ENCODE peak calls at places on chromosomes 4 and X, in six cellular contexts. One of them, this sample, is unnamed.

GRCh38 chrX:77698242-77698641 is 87.8 kb downstream of the ATRX start:
- DNase-seq in cardiac muscle cell: no peak
- DNase-seq in effector memory CD4-positive, alpha-beta T cell: no peak
- DNase-seq in hepatocyte: no peak
- DNase-seq in SJSA1: no peak
- DNase-seq in neuronal stem cell: no peak
- DNase-seq in this sample: no peak

GRCh38 chrX:38879631-38880220 is 78.5 kb downstream of the MID1IP1 start:
- DNase-seq in cardiac muscle cell: no peak
- DNase-seq in effector memory CD4-positive, alpha-beta T cell: no peak
- DNase-seq in hepatocyte: no peak
- DNase-seq in SJSA1: no peak
- DNase-seq in neuronal stem cell: no peak
- DNase-seq in this sample: no peak

GRCh38 chr4:16916719-16917337 is 18.4 kb upstream of the LDB2 start:
- DNase-seq in cardiac muscle cell: peak
- DNase-seq in effector memory CD4-positive, alpha-beta T cell: peak
- DNase-seq in hepatocyte: peak
- DNase-seq in SJSA1: peak
- DNase-seq in neuronal stem cell: no peak
- DNase-seq in this sample: peak

GRCh38 chr4:140125374-140125773 is 28.6 kb downstream of the MAML3 start:
- DNase-seq in cardiac muscle cell: no peak
- DNase-seq in effector memory CD4-positive, alpha-beta T cell: no peak
- DNase-seq in hepatocyte: no peak
- DNase-seq in SJSA1: no peak
- DNase-seq in neuronal stem cell: no peak
- DNase-seq in this sample: no peak

GRCh38 chrX:97389761-97390192 is 506.1 kb downstream of the RPA4 start:
- DNase-seq in cardiac muscle cell: peak
- DNase-seq in effector memory CD4-positive, alpha-beta T cell: no peak
- DNase-seq in hepatocyte: peak
- DNase-seq in SJSA1: peak
- DNase-seq in neuronal stem cell: no peak
- DNase-seq in this sample: no peak

GRCh38 chr4:15414601-15415091 is 13.2 kb upstream of the C1QTNF7 start:
- DNase-seq in cardiac muscle cell: peak
- DNase-seq in effector memory CD4-positive, alpha-beta T cell: no peak
- DNase-seq in hepatocyte: no peak
- DNase-seq in SJSA1: no peak
- DNase-seq in neuronal stem cell: no peak
- DNase-seq in this sample: no peak

GRCh38 chrX:149982310-149982709 is 44.0 kb upstream of the EOLA2 start:
- DNase-seq in cardiac muscle cell: no peak
- DNase-seq in effector memory CD4-positive, alpha-beta T cell: no peak
- DNase-seq in hepatocyte: no peak
- DNase-seq in SJSA1: no peak
- DNase-seq in neuronal stem cell: no peak
- DNase-seq in this sample: peak

GRCh38 chr4:55297346-55297745 is 48.7 kb upstream of the SRD5A3 start:
- DNase-seq in cardiac muscle cell: no peak
- DNase-seq in effector memory CD4-positive, alpha-beta T cell: no peak
- DNase-seq in hepatocyte: peak
- DNase-seq in SJSA1: no peak
- DNase-seq in neuronal stem cell: no peak
- DNase-seq in this sample: no peak

GRCh38 chr4:89712141-89712540 is 124.8 kb downstream of the SNCA start:
- DNase-seq in cardiac muscle cell: peak
- DNase-seq in effector memory CD4-positive, alpha-beta T cell: no peak
- DNase-seq in hepatocyte: no peak
- DNase-seq in SJSA1: peak
- DNase-seq in neuronal stem cell: no peak
- DNase-seq in this sample: no peak

GRCh38 chrX:101171883-101172400 is 47.6 kb upstream of the DRP2 start:
- DNase-seq in cardiac muscle cell: no peak
- DNase-seq in effector memory CD4-positive, alpha-beta T cell: no peak
- DNase-seq in hepatocyte: no peak
- DNase-seq in SJSA1: no peak
- DNase-seq in neuronal stem cell: no peak
- DNase-seq in this sample: no peak

GRCh38 chr4:149790172-149790907 is 25.3 kb downstream of the IQCM start:
- DNase-seq in cardiac muscle cell: peak
- DNase-seq in effector memory CD4-positive, alpha-beta T cell: no peak
- DNase-seq in hepatocyte: no peak
- DNase-seq in SJSA1: peak
- DNase-seq in neuronal stem cell: no peak
- DNase-seq in this sample: no peak

GRCh38 chr4:83071116-83071515 is 36.1 kb downstream of the COPS4 start:
- DNase-seq in cardiac muscle cell: peak
- DNase-seq in effector memory CD4-positive, alpha-beta T cell: no peak
- DNase-seq in hepatocyte: no peak
- DNase-seq in SJSA1: no peak
- DNase-seq in neuronal stem cell: no peak
- DNase-seq in this sample: no peak

DNA sequence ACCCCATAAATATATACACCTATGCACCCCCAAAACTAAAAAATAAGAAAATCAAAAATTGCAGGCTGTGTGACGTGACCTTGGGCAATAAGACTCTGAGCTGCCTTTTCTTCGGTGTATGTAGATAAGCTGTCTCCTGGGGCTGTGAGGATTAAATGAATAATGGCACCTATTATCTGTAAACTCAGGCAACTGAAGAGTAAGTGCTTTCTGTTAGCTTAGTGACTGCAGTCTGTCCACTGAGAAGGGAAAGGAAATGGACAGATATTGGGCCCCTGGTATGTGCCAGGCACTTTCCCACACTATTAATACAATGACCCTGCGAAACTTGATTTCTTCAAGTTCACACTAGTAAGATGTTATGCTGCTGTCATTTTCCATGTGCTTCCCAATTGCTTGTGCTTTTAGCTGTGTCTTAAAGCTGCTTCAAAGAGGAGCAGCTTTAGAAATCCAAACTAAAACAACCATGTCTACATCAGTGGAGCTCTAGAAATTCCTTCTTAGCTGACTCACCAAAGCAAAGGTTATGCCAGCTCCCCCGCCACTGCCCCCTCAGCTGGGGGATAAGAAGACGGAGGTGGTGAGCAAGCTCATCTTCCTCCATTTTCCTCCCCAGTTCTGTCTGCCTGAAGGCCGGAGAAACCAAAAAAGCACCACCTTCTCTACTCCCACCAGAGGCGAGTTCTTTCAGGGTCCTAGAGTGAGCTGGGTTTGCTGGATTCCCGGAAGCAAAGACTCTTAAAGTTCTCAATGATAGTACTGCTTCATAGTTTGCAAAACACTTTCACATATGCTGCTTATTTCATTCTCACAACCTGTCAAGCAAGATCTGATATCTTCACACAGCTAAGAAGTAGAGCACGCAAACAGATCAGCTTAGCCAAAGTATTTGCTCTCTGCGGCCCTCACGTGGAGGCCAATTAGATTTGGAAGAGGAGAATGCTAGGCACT is 8.8 kb upstream of the DGAT2L6 start:
- DNase-seq in cardiac muscle cell: peak
- DNase-seq in effector memory CD4-positive, alpha-beta T cell: no peak
- DNase-seq in hepatocyte: peak
- DNase-seq in SJSA1: peak
- DNase-seq in neuronal stem cell: no peak
- DNase-seq in this sample: peak
- H3K4me3 ChIP-seq in cardiac muscle cell: no peak
- H3K4me3 ChIP-seq in effector memory CD4-positive, alpha-beta T cell: no peak
- H3K4me3 ChIP-seq in hepatocyte: no peak
- H3K4me3 ChIP-seq in SJSA1: no peak
- H3K4me3 ChIP-seq in neuronal stem cell: peak
- H3K4me3 ChIP-seq in this sample: no peak

DNA sequence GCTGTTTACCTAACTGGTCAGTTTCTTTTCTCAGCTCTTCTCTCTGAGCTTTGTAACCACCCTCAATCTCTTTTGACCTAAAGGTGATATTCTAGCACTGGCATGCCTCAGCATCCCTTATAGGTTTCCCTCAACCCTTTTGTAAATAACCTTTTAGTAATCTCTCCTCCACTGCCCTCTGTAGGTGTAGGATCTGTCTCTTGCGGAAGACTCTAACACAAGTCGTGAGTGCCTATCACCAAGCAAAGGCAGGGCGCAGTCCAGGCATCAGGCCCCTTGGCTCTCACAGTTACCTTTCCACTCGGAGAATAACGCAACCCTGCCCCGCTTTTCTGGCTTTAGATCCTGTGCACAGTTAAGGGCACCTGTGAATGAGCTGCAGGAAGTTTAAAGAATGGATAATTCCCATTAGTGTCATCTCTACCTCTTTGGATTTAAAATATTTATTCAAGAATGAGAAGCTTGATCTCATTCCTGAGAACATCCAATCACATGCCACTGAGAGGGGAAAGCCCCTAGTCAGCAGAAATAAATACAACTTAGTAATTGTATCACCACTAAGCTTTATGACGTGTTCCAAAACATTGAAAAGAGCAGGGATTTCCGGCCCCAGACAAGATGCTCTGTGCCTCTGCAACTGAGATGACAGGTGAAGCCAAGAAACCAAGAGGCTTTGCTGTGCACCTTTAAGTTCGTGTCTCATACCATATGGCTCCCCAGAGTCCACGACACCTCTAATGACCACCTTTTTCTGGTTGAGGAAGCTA is 58.8 kb downstream of the SPINK2 start:
- DNase-seq in cardiac muscle cell: no peak
- DNase-seq in effector memory CD4-positive, alpha-beta T cell: no peak
- DNase-seq in hepatocyte: no peak
- DNase-seq in SJSA1: no peak
- DNase-seq in neuronal stem cell: no peak
- DNase-seq in this sample: no peak
- H3K4me3 ChIP-seq in cardiac muscle cell: no peak
- H3K4me3 ChIP-seq in effector memory CD4-positive, alpha-beta T cell: no peak
- H3K4me3 ChIP-seq in hepatocyte: no peak
- H3K4me3 ChIP-seq in SJSA1: no peak
- H3K4me3 ChIP-seq in neuronal stem cell: no peak
- H3K4me3 ChIP-seq in this sample: no peak

DNA sequence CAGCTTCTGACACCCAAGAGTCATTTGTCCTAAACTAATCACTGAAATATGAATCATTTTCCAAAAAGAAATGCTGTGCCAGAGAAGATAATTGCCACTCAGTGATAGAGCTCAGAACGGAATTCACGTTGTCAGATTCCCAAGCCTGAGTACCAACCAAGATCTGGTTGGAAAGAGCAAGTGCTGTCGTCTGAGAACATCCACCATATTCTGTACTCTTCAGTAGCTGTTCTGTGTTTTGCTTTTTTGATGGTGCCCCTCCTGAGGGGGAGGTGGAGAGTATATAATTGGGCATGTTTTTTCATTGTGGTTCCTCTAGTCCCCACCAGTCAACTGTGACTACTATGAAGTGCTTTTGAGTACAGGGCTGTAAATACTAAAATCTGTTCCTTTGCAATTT is 13.2 kb downstream of the RUFY3 start:
- DNase-seq in cardiac muscle cell: no peak
- DNase-seq in effector memory CD4-positive, alpha-beta T cell: no peak
- DNase-seq in hepatocyte: no peak
- DNase-seq in SJSA1: no peak
- DNase-seq in neuronal stem cell: no peak
- DNase-seq in this sample: no peak
- H3K4me3 ChIP-seq in cardiac muscle cell: no peak
- H3K4me3 ChIP-seq in effector memory CD4-positive, alpha-beta T cell: peak
- H3K4me3 ChIP-seq in hepatocyte: peak
- H3K4me3 ChIP-seq in SJSA1: peak
- H3K4me3 ChIP-seq in neuronal stem cell: no peak
- H3K4me3 ChIP-seq in this sample: no peak

GRCh38 chrX:53684415-53685192 is 1.9 kb downstream of the HUWE1 start:
- DNase-seq in cardiac muscle cell: no peak
- DNase-seq in effector memory CD4-positive, alpha-beta T cell: no peak
- DNase-seq in hepatocyte: no peak
- DNase-seq in SJSA1: no peak
- DNase-seq in neuronal stem cell: no peak
- DNase-seq in this sample: no peak
- H3K4me3 ChIP-seq in cardiac muscle cell: peak
- H3K4me3 ChIP-seq in effector memory CD4-positive, alpha-beta T cell: peak
- H3K4me3 ChIP-seq in hepatocyte: peak
- H3K4me3 ChIP-seq in SJSA1: peak
- H3K4me3 ChIP-seq in neuronal stem cell: peak
- H3K4me3 ChIP-seq in this sample: no peak

DNA sequence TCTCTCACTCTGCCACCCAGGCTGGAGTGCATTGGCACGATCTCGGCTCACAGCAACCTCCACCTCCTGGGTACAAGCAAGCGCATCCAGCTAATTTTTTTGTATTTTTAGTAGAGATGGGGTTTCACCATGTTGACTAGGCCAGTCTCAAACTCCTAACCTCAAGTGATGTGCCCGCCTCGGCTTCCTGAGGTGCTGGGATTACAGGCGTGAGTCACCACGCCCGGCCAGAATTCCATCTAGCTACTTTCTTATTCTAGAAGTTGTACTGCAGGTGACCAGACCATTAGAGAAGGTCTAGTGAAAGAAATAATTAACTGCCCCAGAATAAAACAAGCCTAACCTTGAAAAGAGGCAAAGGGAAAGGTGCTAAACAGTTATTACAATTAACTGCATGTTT is 2.2 kb downstream of the LRBA start:
- DNase-seq in cardiac muscle cell: no peak
- DNase-seq in effector memory CD4-positive, alpha-beta T cell: no peak
- DNase-seq in hepatocyte: peak
- DNase-seq in SJSA1: no peak
- DNase-seq in neuronal stem cell: no peak
- DNase-seq in this sample: peak
- H3K4me3 ChIP-seq in cardiac muscle cell: peak
- H3K4me3 ChIP-seq in effector memory CD4-positive, alpha-beta T cell: peak
- H3K4me3 ChIP-seq in hepatocyte: peak
- H3K4me3 ChIP-seq in SJSA1: no peak
- H3K4me3 ChIP-seq in neuronal stem cell: no peak
- H3K4me3 ChIP-seq in this sample: no peak